ENCODE peak calls at places on chromosomes 16 and 17, in four cellular contexts. F is aorta; Z is CD8-positive, alpha-beta T cell; H is T-cell. P is an unnamed sample.

GRCh38 chr16:8740775-8741355 is 56.6 kb downstream of the TMEM186 start:
- DNase-seq in F (no peak), Z (no peak), H (no peak), P (no peak)

GRCh38 chr17:29596811-29597210 is 3.9 kb downstream of the ANKRD13B start:
- DNase-seq in F (peak; percentile 76), Z (no peak), H (no peak), P (no peak)

GRCh38 chr17:27550974-27551505 is 79.9 kb upstream of the LGALS9 start:
- DNase-seq in F (no peak), Z (no peak), H (no peak), P (no peak)

GRCh38 chr17:82217530-82218204 is 5.0 kb upstream of the CCDC57 start:
- DNase-seq in F (peak; percentile 92), Z (no peak), H (no peak), P (no peak)

GRCh38 chr16:89583197-89583894 is 7.8 kb downstream of the CPNE7 start:
- DNase-seq in F (no peak), Z (no peak), H (no peak), P (no peak)

GRCh38 chr16:81445143-81445922 is 725 bp downstream of the CMIP start:
- DNase-seq in F (no peak), Z (peak; percentile 8), H (peak; percentile 25), P (peak; percentile 34)

GRCh38 chr17:73292031-73292531 is 19.7 kb downstream of the CDC42EP4 start:
- DNase-seq in F (peak; percentile 92), Z (no peak), H (no peak), P (no peak)

GRCh38 chr17:42067371-42068180 is 17.2 kb upstream of the C17orf113 start:
- DNase-seq in F (peak; percentile 89), Z (peak; percentile 49), H (peak; percentile 56), P (peak; percentile 48)

GRCh38 chr16:68289621-68290329 is 21.0 kb downstream of the SLC7A6OS start:
- DNase-seq in F (no peak), Z (no peak), H (peak; percentile 35), P (peak; percentile 18)

GRCh38 chr17:43771463-43771862 is 7.3 kb downstream of the DUSP3 start:
- DNase-seq in F (no peak), Z (no peak), H (no peak), P (no peak)

GRCh38 chr17:43427362-43428043 is 28.7 kb downstream of the ARL4D start:
- DNase-seq in F (no peak), Z (no peak), H (no peak), P (no peak)

GRCh38 chr17:81345211-81346089 is 49.8 kb upstream of the BAHCC1 start:
- DNase-seq in F (peak; percentile 96), Z (no peak), H (no peak), P (peak; percentile 39)

GRCh38 chr17:50977487-50978159 is 111.5 kb upstream of the TOB1 start:
- DNase-seq in F (no peak), Z (no peak), H (no peak), P (no peak)

GRCh38 chr17:50047488-50048126 is 8.3 kb upstream of the ITGA3 start:
- DNase-seq in F (peak; percentile 76), Z (no peak), H (no peak), P (no peak)

GRCh38 chr17:19538095-19539039 is 4.7 kb downstream of the SLC47A1 start:
- DNase-seq in F (no peak), Z (no peak), H (no peak), P (no peak)

GRCh38 chr16:50704245-50704644 is 10.8 kb downstream of the NOD2 start:
- DNase-seq in F (no peak), Z (no peak), H (no peak), P (no peak)